ENCODE peak calls at places on chromosome 10, in six cellular contexts. X, S, K, R, I and Q are unnamed samples. For H3K4me1, the result is how much of the 10 kb centered on the place peaks cover.

GRCh38 chr10:62259456-62259855 is 9.2 kb downstream of the RTKN2 start:
- DNase-seq in X (no peak), S (no peak), K (no peak), R (no peak), I (no peak), Q (no peak)

GRCh38 chr10:117519895-117520294 is 22.7 kb upstream of the EMX2 start:
- DNase-seq in X (no peak), S (no peak), K (no peak), R (no peak), I (peak), Q (no peak)

GRCh38 chr10:86047588-86047987 is 319.0 kb downstream of the GRID1 start:
- DNase-seq in X (no peak), S (no peak), K (no peak), R (no peak), I (no peak), Q (no peak)

GRCh38 chr10:109974509-109975191 is 33.1 kb upstream of the ADD3 start:
- DNase-seq in X (no peak), S (no peak), K (no peak), R (no peak), I (no peak), Q (no peak)

GRCh38 chr10:129768437-129769355 is 195.4 kb downstream of the EBF3 start:
- DNase-seq in X (peak), S (no peak), K (peak), R (no peak), I (peak), Q (peak)

GRCh38 chr10:102113261-102113955 is 6.8 kb downstream of the LDB1 start:
- DNase-seq in X (no peak), S (peak), K (no peak), R (no peak), I (no peak), Q (no peak)

GRCh38 chr10:126476256-126476655 is 88.0 kb upstream of the ADAM12 start:
- DNase-seq in X (peak), S (no peak), K (no peak), R (no peak), I (no peak), Q (no peak)

GRCh38 chr10:30454744-30455498 is 20.9 kb downstream of the MAP3K8 start:
- DNase-seq in X (no peak), S (no peak), K (no peak), R (peak), I (no peak), Q (no peak)

GRCh38 chr10:62817763-62818425 is 1.7 kb upstream of the EGR2 start:
- DNase-seq in X (peak), S (peak), K (peak), R (peak), I (peak), Q (peak)

GRCh38 chr10:10092581-10092980 is 925.1 kb upstream of the CELF2 start:
- DNase-seq in X (peak), S (no peak), K (no peak), R (no peak), I (peak), Q (no peak)

GRCh38 chr10:96044686-96045085 is 1.3 kb downstream of the CCNJ start:
- DNase-seq in X (no peak), S (no peak), K (no peak), R (peak), I (no peak), Q (no peak)

GRCh38 chr10:123991622-123992570 is 100.3 kb upstream of the CPXM2 start:
- DNase-seq in X (no peak), S (no peak), K (no peak), R (no peak), I (no peak), Q (no peak)

GRCh38 chr10:71623098-71623985 is 96.2 kb downstream of the C10orf105 start:
- DNase-seq in X (peak), S (peak), K (no peak), R (peak), I (no peak), Q (peak)

GRCh38 chr10:68992721-68993440 is 4.3 kb downstream of the KIFBP start:
- DNase-seq in X (peak), S (no peak), K (peak), R (no peak), I (no peak), Q (no peak)

GRCh38 chr10:100934084-100934659 is 21.4 kb downstream of the SLF2 start:
- DNase-seq in X (no peak), S (no peak), K (no peak), R (no peak), I (no peak), Q (no peak)

GRCh38 chr10:59622320-59622901 is 87.2 kb downstream of the SLC16A9 start:
- DNase-seq in X (peak), S (peak), K (peak), R (peak), I (no peak), Q (peak)

GRCh38 chr10:60423920-60424319 is 34.2 kb upstream of the ANK3 start:
- DNase-seq in X (no peak), S (no peak), K (no peak), R (no peak), I (no peak), Q (no peak)

GRCh38 chr10:121702351-121703320 is 104.4 kb upstream of the FGFR2 start:
- DNase-seq in X (no peak), S (no peak), K (no peak), R (no peak), I (no peak), Q (no peak)

GRCh38 chr10:86283466-86284287 is 82.9 kb downstream of the GRID1 start:
- DNase-seq in X (no peak), S (no peak), K (no peak), R (no peak), I (no peak), Q (no peak)

GRCh38 chr10:77350711-77351119 is 286.9 kb downstream of the KCNMA1 start:
- DNase-seq in X (no peak), S (no peak), K (peak), R (peak), I (no peak), Q (no peak)

GRCh38 chr10:34758447-34758996 is 56.6 kb downstream of the PARD3 start:
- DNase-seq in X (no peak), S (no peak), K (no peak), R (peak), I (no peak), Q (no peak)

GRCh38 chr10:45058992-45059561 is 58.4 kb downstream of the ZNF22 start:
- DNase-seq in X (no peak), S (no peak), K (no peak), R (no peak), I (no peak), Q (no peak)

GRCh38 chr10:29105516-29106215 is 183.2 kb upstream of the LYZL1 start:
- DNase-seq in X (no peak), S (no peak), K (no peak), R (peak), I (no peak), Q (no peak)

DNA sequence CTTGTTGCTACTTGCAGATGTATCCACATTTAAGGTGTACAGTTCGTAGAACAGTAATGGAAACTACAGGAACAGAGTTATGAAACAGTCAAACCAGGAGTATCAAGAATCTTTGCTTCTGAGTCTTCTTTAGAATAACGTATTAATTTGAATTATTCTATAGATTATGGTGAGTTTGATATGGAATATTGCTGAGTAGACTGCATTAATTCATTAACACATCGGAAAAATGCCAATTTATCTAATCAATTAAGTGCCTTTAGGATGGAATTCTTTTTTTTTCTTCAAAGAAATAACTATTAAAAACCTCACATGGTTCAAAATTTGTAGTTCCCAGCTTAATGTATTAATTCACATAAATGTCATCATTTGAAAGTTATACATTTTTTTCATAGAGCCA is 3.8 kb downstream of the TFAM start:
- DNase-seq in X (no peak), S (no peak), K (no peak), R (no peak), I (no peak), Q (no peak)
- H3K4me1 ChIP-seq in X (under half), S (under half), K (under half), R (under half), I (under half), Q (under half)

DNA sequence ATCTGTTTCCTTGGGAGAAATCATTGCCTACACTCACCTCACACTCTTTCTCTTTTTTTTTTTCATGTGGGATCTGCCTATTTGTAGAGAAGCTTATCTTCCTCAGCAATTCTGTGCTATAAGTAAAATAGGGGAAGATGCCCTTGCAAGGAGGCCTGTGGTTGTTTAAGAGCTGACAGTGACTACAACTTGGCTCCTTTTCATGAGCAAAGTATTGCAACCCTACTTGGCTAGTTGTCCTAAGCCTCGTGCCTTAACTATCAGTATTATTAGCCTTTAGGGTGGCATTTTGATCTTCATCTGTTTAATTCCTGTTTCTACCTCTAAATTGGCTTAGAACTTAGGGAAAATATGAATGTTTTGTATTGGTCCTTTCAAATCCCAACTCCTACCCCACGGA is 56.1 kb downstream of the SLC16A12 start:
- DNase-seq in X (no peak), S (no peak), K (no peak), R (no peak), I (no peak), Q (no peak)
- H3K4me1 ChIP-seq in X (half or more), S (under half), K (under half), R (under half), I (under half), Q (under half)

DNA sequence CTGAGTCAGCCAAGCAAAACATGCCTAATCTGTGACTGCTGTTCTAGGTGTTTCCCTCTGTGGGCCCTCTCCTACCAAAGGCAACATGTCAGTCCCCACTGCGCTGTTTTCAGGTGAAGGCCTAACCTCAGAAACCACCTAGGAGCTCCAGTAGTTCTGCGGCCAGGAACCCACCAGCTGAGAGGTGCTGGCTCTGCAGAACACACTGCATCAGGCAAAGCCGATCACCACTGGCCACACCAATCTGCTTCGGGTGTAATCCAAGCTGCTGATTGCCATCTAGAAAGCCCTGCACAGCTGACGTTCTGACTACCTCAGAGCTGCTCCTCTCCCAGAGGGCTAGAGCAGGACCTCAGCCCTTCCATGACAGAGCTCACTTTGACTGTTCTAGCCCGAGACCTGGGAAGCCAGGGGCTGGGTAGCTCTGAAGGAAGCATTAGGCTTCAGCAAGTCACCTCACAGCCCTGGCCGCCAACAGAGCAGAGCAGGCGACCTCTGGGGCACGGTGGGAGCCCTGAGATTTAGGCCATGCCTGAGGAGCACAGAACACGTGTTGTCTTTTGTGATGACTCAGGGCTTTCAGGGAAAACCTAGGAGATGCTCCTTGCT is 14.8 kb downstream of the CAMK2G start:
- DNase-seq in X (no peak), S (no peak), K (no peak), R (no peak), I (no peak), Q (no peak)
- H3K4me1 ChIP-seq in X (under half), S (under half), K (half or more), R (under half), I (under half), Q (under half)

DNA sequence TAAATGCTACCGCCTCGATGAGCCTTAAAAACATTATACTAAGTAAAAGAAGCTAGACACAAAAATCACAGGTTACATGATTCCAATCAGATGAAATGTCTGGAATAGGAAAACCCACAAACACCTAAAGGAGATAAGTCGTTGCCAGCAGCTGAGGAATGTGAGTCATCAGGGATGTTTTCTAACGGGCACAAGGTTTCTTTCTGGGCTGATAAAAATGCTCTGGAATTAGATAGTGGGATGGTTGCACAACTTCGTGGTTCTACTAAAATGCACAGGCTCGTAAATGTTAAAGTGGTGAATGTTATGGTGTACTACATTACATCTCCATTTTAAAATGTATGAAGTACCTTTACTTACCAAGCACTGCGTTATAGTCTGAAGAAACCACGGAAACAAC is 9.7 kb downstream of the ABLIM1 start:
- DNase-seq in X (no peak), S (no peak), K (no peak), R (peak), I (no peak), Q (no peak)
- H3K4me1 ChIP-seq in X (under half), S (under half), K (under half), R (half or more), I (under half), Q (under half)